ENCODE peak calls at places on chromosomes 7 and 10, in four cellular contexts. A is stimulated activated CD4-positive, alpha-beta T cell treated with anti-CD3 and anti-CD28 coated beads, Interleukin-4, amount 100 ng/mL, for 1 hour; V is GM18507; Q is lung. W is an unnamed sample.

GRCh38 chr10:43294241-43294658 is 27.4 kb upstream of the RASGEF1A start:
- DNase-seq in Q (no peak), V (no peak), A (no peak), W (peak)

GRCh38 chr10:105751688-105752087 is 1110.6 kb downstream of the SORCS3 start:
- DNase-seq in A (no peak), V (no peak), Q (no peak), W (no peak)

GRCh38 chr10:90418869-90419652 is 438.8 kb downstream of the HTR7 start:
- DNase-seq in Q (no peak), A (no peak), V (no peak), W (no peak)

GRCh38 chr10:132805599-132805998 is 19.7 kb upstream of the NKX6-2 start:
- DNase-seq in Q (no peak), V (no peak), A (no peak), W (no peak)

GRCh38 chr7:38027884-38028455 is 107.5 kb downstream of the EPDR1 start:
- DNase-seq in Q (no peak), A (no peak), V (no peak), W (no peak)

GRCh38 chr10:119313645-119314044 is 106.3 kb downstream of the GRK5 start:
- DNase-seq in Q (no peak), V (peak), A (no peak), W (peak)

GRCh38 chr10:16690417-16690816 is 126.8 kb downstream of the RSU1 start:
- DNase-seq in A (no peak), V (no peak), Q (no peak), W (no peak)

GRCh38 chr7:112866424-112866823 is 76.2 kb upstream of the TMEM168 start:
- DNase-seq in Q (no peak), V (peak), A (no peak), W (no peak)

GRCh38 chr7:2477447-2478386 is 1.5 kb upstream of the GRIFIN start:
- DNase-seq in Q (peak), V (peak), A (peak), W (peak)

GRCh38 chr10:129888784-129889616 is 75.1 kb downstream of the EBF3 start:
- DNase-seq in V (peak), A (peak), Q (no peak), W (peak)

GRCh38 chr10:128173383-128173782 is 47.2 kb upstream of the MKI67 start:
- DNase-seq in A (no peak), Q (no peak), V (no peak), W (no peak)

GRCh38 chr10:114697061-114697598 is 39.1 kb upstream of the ABLIM1 start:
- DNase-seq in V (no peak), A (no peak), Q (peak), W (no peak)

GRCh38 chr7:95614442-95614940 is 18.2 kb upstream of the PDK4 start:
- DNase-seq in Q (no peak), V (no peak), A (no peak), W (no peak)

GRCh38 chr7:155885162-155886160 is 73.2 kb upstream of the SHH start:
- DNase-seq in V (no peak), A (no peak), Q (no peak), W (no peak)

GRCh38 chr7:55569797-55570196 is 2.5 kb downstream of the VOPP1 start:
- DNase-seq in V (no peak), Q (no peak), A (peak), W (peak)

GRCh38 chr10:97013983-97014382 is 171.8 kb downstream of the SLIT1 start:
- DNase-seq in A (no peak), Q (no peak), V (no peak), W (no peak)

GRCh38 chr7:151978616-151979015 is 22.4 kb downstream of the GALNTL5 start:
- DNase-seq in A (no peak), V (no peak), Q (no peak), W (no peak)

GRCh38 chr7:73830872-73831655 is at the start of gene CLDN4:
- DNase-seq in V (no peak), Q (peak), A (no peak), W (no peak)

GRCh38 chr7:154212861-154213260 is 160.7 kb downstream of the DPP6 start:
- DNase-seq in V (no peak), A (no peak), Q (no peak), W (no peak)

GRCh38 chr7:155583636-155584035 is 37.3 kb upstream of the CNPY1 start:
- DNase-seq in A (no peak), Q (no peak), V (no peak), W (no peak)

GRCh38 chr7:2309889-2310331 is 4.3 kb downstream of the SNX8 start:
- DNase-seq in V (no peak), A (no peak), Q (no peak), W (no peak)

GRCh38 chr10:97686962-97687784 is at the start of gene AVPI1:
- DNase-seq in V (peak), A (peak), Q (peak), W (peak)

GRCh38 chr7:22958742-22959141 is 55.2 kb downstream of the HYCC1 start:
- DNase-seq in Q (no peak), V (no peak), A (no peak), W (no peak)

GRCh38 chr10:23643396-23643795 is 204.5 kb downstream of the OTUD1 start:
- DNase-seq in A (no peak), Q (peak), V (no peak), W (no peak)

GRCh38 chr7:79420464-79420863 is 33.0 kb downstream of the MAGI2 start:
- DNase-seq in V (no peak), A (no peak), Q (no peak), W (no peak)

GRCh38 chr7:103857435-103857834 is 132.0 kb downstream of the RELN start:
- DNase-seq in Q (no peak), A (no peak), V (no peak), W (no peak)

GRCh38 chr7:2713370-2713769 is 25.4 kb downstream of the AMZ1 start:
- DNase-seq in V (no peak), Q (no peak), A (no peak), W (no peak)

W was measured in activated naive CD8-positive, alpha-beta T cell treated with anti-CD3 and anti-CD28 coated beads for 36 hours.